ENCODE peak calls at places on chromosomes 16 and 17, in five cellular contexts. One of them, this sample, is unnamed.

GRCh38 chr17:41538565-41538991 is 10.5 kb upstream of the KRT19 start:
- DNase-seq in prostate gland: no peak
- DNase-seq in endothelial cell of umbilical vein: no peak
- DNase-seq in stomach: no peak
- DNase-seq in upper lobe of left lung: no peak
- DNase-seq in this sample: no peak

GRCh38 chr16:22206847-22207714 is 1.0 kb downstream of the EEF2K start:
- DNase-seq in prostate gland: peak; percentile 87
- DNase-seq in endothelial cell of umbilical vein: peak; percentile 83
- DNase-seq in stomach: peak; percentile 88
- DNase-seq in upper lobe of left lung: peak; percentile 92
- DNase-seq in this sample: peak; percentile 82

GRCh38 chr16:87964049-87964448 is 12.8 kb downstream of the BANP start:
- DNase-seq in prostate gland: no peak
- DNase-seq in endothelial cell of umbilical vein: no peak
- DNase-seq in stomach: no peak
- DNase-seq in upper lobe of left lung: no peak
- DNase-seq in this sample: no peak

GRCh38 chr17:48160177-48160967 is 52.8 kb downstream of the SNX11 start:
- DNase-seq in prostate gland: no peak
- DNase-seq in endothelial cell of umbilical vein: no peak
- DNase-seq in stomach: peak; percentile 50
- DNase-seq in upper lobe of left lung: no peak
- DNase-seq in this sample: peak; percentile 33

GRCh38 chr16:53999841-54000240 is 286.7 kb downstream of the IRX3 start:
- DNase-seq in prostate gland: no peak
- DNase-seq in endothelial cell of umbilical vein: no peak
- DNase-seq in stomach: no peak
- DNase-seq in upper lobe of left lung: no peak
- DNase-seq in this sample: no peak

GRCh38 chr16:67552476-67552875 is 9.8 kb upstream of the CTCF start:
- DNase-seq in prostate gland: no peak
- DNase-seq in endothelial cell of umbilical vein: no peak
- DNase-seq in stomach: no peak
- DNase-seq in upper lobe of left lung: no peak
- DNase-seq in this sample: no peak

GRCh38 chr17:27873746-27874145 is 19.4 kb downstream of the LYRM9 start:
- DNase-seq in prostate gland: peak; percentile 44
- DNase-seq in endothelial cell of umbilical vein: no peak
- DNase-seq in stomach: no peak
- DNase-seq in upper lobe of left lung: no peak
- DNase-seq in this sample: no peak

GRCh38 chr16:67421030-67421429 is 4.8 kb upstream of the ZDHHC1 start:
- DNase-seq in prostate gland: no peak
- DNase-seq in endothelial cell of umbilical vein: no peak
- DNase-seq in stomach: no peak
- DNase-seq in upper lobe of left lung: no peak
- DNase-seq in this sample: no peak

GRCh38 chr17:48904428-48904827 is 3.8 kb upstream of the UBE2Z start:
- DNase-seq in prostate gland: no peak
- DNase-seq in endothelial cell of umbilical vein: no peak
- DNase-seq in stomach: no peak
- DNase-seq in upper lobe of left lung: no peak
- DNase-seq in this sample: no peak

GRCh38 chr16:4032768-4033167 is 83.5 kb downstream of the ADCY9 start:
- DNase-seq in prostate gland: peak; percentile 71
- DNase-seq in endothelial cell of umbilical vein: peak; percentile 48
- DNase-seq in stomach: peak; percentile 72
- DNase-seq in upper lobe of left lung: peak; percentile 67
- DNase-seq in this sample: peak; percentile 73

GRCh38 chr16:19479302-19479721 is 42.6 kb downstream of the GDE1 start:
- DNase-seq in prostate gland: no peak
- DNase-seq in endothelial cell of umbilical vein: no peak
- DNase-seq in stomach: no peak
- DNase-seq in upper lobe of left lung: no peak
- DNase-seq in this sample: no peak

GRCh38 chr17:45138911-45139532 is 3.5 kb downstream of the ACBD4 start:
- DNase-seq in prostate gland: no peak
- DNase-seq in endothelial cell of umbilical vein: no peak
- DNase-seq in stomach: no peak
- DNase-seq in upper lobe of left lung: no peak
- DNase-seq in this sample: no peak

GRCh38 chr17:81612172-81612571 is 24.7 kb downstream of the NPLOC4 start:
- DNase-seq in prostate gland: no peak
- DNase-seq in endothelial cell of umbilical vein: no peak
- DNase-seq in stomach: no peak
- DNase-seq in upper lobe of left lung: no peak
- DNase-seq in this sample: no peak

GRCh38 chr16:77376358-77376757 is 58.5 kb downstream of the ADAMTS18 start:
- DNase-seq in prostate gland: no peak
- DNase-seq in endothelial cell of umbilical vein: no peak
- DNase-seq in stomach: no peak
- DNase-seq in upper lobe of left lung: no peak
- DNase-seq in this sample: no peak

GRCh38 chr16:70653809-70654771 is 7.7 kb downstream of the IL34 start:
- DNase-seq in prostate gland: peak; percentile 71
- DNase-seq in endothelial cell of umbilical vein: peak; percentile 95
- DNase-seq in stomach: peak; percentile 77
- DNase-seq in upper lobe of left lung: peak; percentile 72
- DNase-seq in this sample: peak; percentile 87

GRCh38 chr17:80195141-80195540 is 25.0 kb downstream of the SGSH start:
- DNase-seq in prostate gland: no peak
- DNase-seq in endothelial cell of umbilical vein: no peak
- DNase-seq in stomach: no peak
- DNase-seq in upper lobe of left lung: peak; percentile 62
- DNase-seq in this sample: no peak

GRCh38 chr16:74577882-74578366 is 29.0 kb downstream of the GLG1 start:
- DNase-seq in prostate gland: no peak
- DNase-seq in endothelial cell of umbilical vein: peak; percentile 65
- DNase-seq in stomach: no peak
- DNase-seq in upper lobe of left lung: no peak
- DNase-seq in this sample: no peak

GRCh38 chr17:8122923-8123694 is 797 bp downstream of the HES7 start:
- DNase-seq in prostate gland: no peak
- DNase-seq in endothelial cell of umbilical vein: peak; percentile 19
- DNase-seq in stomach: no peak
- DNase-seq in upper lobe of left lung: peak; percentile 87
- DNase-seq in this sample: no peak

GRCh38 chr17:76733618-76733957 is 3.5 kb downstream of the SRSF2 start:
- DNase-seq in prostate gland: no peak
- DNase-seq in endothelial cell of umbilical vein: no peak
- DNase-seq in stomach: no peak
- DNase-seq in upper lobe of left lung: no peak
- DNase-seq in this sample: no peak

GRCh38 chr17:18176152-18176551 is 7.5 kb upstream of the ALKBH5 start:
- DNase-seq in prostate gland: no peak
- DNase-seq in endothelial cell of umbilical vein: no peak
- DNase-seq in stomach: no peak
- DNase-seq in upper lobe of left lung: no peak
- DNase-seq in this sample: no peak

GRCh38 chr16:9395958-9396359 is 304.5 kb downstream of the HAPSTR1 start:
- DNase-seq in prostate gland: no peak
- DNase-seq in endothelial cell of umbilical vein: no peak
- DNase-seq in stomach: no peak
- DNase-seq in upper lobe of left lung: no peak
- DNase-seq in this sample: peak; percentile 17

GRCh38 chr16:53915452-53916160 is 211.7 kb downstream of the FTO start:
- DNase-seq in prostate gland: no peak
- DNase-seq in endothelial cell of umbilical vein: no peak
- DNase-seq in stomach: no peak
- DNase-seq in upper lobe of left lung: no peak
- DNase-seq in this sample: no peak

GRCh38 chr16:87740909-87741424 is 24.8 kb downstream of the KLHDC4 start:
- DNase-seq in prostate gland: no peak
- DNase-seq in endothelial cell of umbilical vein: no peak
- DNase-seq in stomach: no peak
- DNase-seq in upper lobe of left lung: no peak
- DNase-seq in this sample: no peak

GRCh38 chr17:38598536-38598935 is 7.2 kb downstream of the SRCIN1 start:
- DNase-seq in prostate gland: peak; percentile 36
- DNase-seq in endothelial cell of umbilical vein: peak; percentile 11
- DNase-seq in stomach: peak; percentile 82
- DNase-seq in upper lobe of left lung: no peak
- DNase-seq in this sample: peak; percentile 63

GRCh38 chr17:48792033-48792798 is 24.8 kb downstream of the TTLL6 start:
- DNase-seq in prostate gland: no peak
- DNase-seq in endothelial cell of umbilical vein: no peak
- DNase-seq in stomach: no peak
- DNase-seq in upper lobe of left lung: no peak
- DNase-seq in this sample: no peak

GRCh38 chr17:67431210-67432015 is 54.3 kb downstream of the PITPNC1 start:
- DNase-seq in prostate gland: no peak
- DNase-seq in endothelial cell of umbilical vein: peak; percentile 47
- DNase-seq in stomach: no peak
- DNase-seq in upper lobe of left lung: no peak
- DNase-seq in this sample: no peak

DNA sequence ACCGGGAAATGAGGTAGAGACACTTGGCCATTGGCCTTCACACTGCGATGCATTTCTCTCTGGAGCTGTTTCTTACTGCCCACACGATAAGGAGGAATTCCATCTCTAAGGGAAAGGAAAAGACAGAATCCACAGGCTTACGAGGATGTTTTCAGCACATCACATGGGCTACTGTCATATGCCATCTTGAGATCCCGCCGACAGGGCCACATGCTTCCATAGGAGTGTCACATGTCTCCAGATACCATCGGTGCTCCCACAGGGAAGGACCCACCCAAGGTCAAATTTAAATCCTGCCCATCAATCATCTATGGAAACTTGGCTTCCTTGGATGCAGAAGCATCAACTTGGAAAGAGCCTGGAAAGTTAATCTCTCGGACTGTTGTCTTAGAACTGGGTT is 20.0 kb downstream of the AXIN2 start:
- DNase-seq in prostate gland: no peak
- DNase-seq in endothelial cell of umbilical vein: no peak
- DNase-seq in stomach: no peak
- DNase-seq in upper lobe of left lung: no peak
- DNase-seq in this sample: no peak
- H3K4me3 ChIP-seq in prostate gland: no peak overlapping the region
- H3K4me3 ChIP-seq in endothelial cell of umbilical vein: no peak overlapping the region
- H3K4me3 ChIP-seq in stomach: no peak overlapping the region
- H3K4me3 ChIP-seq in upper lobe of left lung: no peak overlapping the region
- H3K4me3 ChIP-seq in this sample: no peak overlapping the region

GRCh38 chr16:85134794-85135153 is 22.5 kb upstream of the CIBAR2 start:
- DNase-seq in prostate gland: no peak
- DNase-seq in endothelial cell of umbilical vein: no peak
- DNase-seq in stomach: no peak
- DNase-seq in upper lobe of left lung: peak; percentile 82
- DNase-seq in this sample: no peak
- H3K4me1 ChIP-seq in prostate gland: peaks cover 5% of the 10 kb centered on the region
- H3K4me1 ChIP-seq in endothelial cell of umbilical vein: peaks cover 39% of the 10 kb centered on the region
- H3K4me1 ChIP-seq in stomach: peaks cover 45% of the 10 kb centered on the region
- H3K4me1 ChIP-seq in upper lobe of left lung: peaks cover 46% of the 10 kb centered on the region
- H3K4me1 ChIP-seq in this sample: peaks cover 22% of the 10 kb centered on the region

GRCh38 chr17:70563301-70563820 is 394.0 kb downstream of the KCNJ2 start:
- DNase-seq in prostate gland: no peak
- DNase-seq in endothelial cell of umbilical vein: peak; percentile 92
- DNase-seq in stomach: no peak
- DNase-seq in upper lobe of left lung: no peak
- DNase-seq in this sample: peak; percentile 10

GRCh38 chr17:70562137-70562536 is 392.8 kb downstream of the KCNJ2 start:
- DNase-seq in prostate gland: no peak
- DNase-seq in endothelial cell of umbilical vein: no peak
- DNase-seq in stomach: no peak
- DNase-seq in upper lobe of left lung: no peak
- DNase-seq in this sample: no peak

GRCh38 chr17:70558821-70559220 is 389.5 kb downstream of the KCNJ2 start:
- DNase-seq in prostate gland: no peak
- DNase-seq in endothelial cell of umbilical vein: peak; percentile 90
- DNase-seq in stomach: no peak
- DNase-seq in upper lobe of left lung: no peak
- DNase-seq in this sample: no peak

GRCh38 chr17:70564006-70564620 is 394.8 kb downstream of the KCNJ2 start:
- DNase-seq in prostate gland: no peak
- DNase-seq in endothelial cell of umbilical vein: peak; percentile 70
- DNase-seq in stomach: no peak
- DNase-seq in upper lobe of left lung: no peak
- DNase-seq in this sample: no peak

DNA sequence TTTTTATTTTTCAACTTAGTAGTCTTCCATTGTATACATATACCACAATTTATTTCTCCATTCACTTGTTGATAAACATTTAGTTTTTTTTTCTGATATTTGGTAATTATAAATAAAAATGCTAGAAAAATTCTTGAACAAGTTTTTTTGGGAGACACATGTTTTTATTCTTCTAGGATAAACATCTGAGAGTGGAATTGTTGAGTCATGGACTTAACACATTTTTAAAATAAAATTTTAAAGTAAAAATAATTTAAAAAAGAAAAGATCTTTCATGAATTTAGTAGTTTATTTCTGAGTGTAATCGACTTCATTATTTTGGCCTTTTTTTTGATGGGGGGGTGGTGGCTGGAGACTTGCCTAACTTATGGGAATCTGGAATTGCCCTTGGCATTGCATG is 391.1 kb downstream of the KCNJ2 start:
- DNase-seq in prostate gland: no peak
- DNase-seq in endothelial cell of umbilical vein: no peak
- DNase-seq in stomach: no peak
- DNase-seq in upper lobe of left lung: no peak
- DNase-seq in this sample: no peak
- TF ChIP-seq POLR2AphosphoS5 in prostate gland: no peak
- TF ChIP-seq POLR2AphosphoS5 in endothelial cell of umbilical vein: no peak
- TF ChIP-seq POLR2AphosphoS5 in stomach: no peak
- TF ChIP-seq POLR2AphosphoS5 in upper lobe of left lung: no peak
- TF ChIP-seq POLR2AphosphoS5 in this sample: no peak

DNA sequence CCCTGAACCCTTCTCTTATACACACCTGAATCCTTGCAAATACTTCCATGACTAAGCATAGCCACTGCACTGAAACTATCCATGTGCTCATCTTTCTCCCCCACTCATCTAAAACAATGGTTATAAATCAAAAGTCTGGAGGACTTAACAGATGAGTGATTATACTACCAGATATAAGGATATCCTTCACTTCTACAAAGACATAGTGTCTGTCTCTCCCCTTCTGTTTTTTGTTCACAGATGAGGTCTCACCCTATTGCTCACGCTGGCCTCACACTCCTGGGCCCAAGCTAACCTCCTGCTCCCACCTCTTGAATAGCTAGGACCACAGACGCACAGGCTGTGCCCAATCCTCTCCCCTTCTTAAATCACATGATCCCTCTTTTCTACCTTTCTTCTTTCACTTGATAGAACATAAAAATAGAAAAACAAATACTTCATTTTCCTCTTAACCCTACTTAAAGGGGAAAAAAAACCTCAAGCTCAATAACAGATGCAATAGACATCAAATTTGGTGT is 19.2 kb downstream of the CEP112 start:
- DNase-seq in prostate gland: no peak
- DNase-seq in endothelial cell of umbilical vein: no peak
- DNase-seq in stomach: no peak
- DNase-seq in upper lobe of left lung: no peak
- DNase-seq in this sample: no peak
- H3K4me3 ChIP-seq in prostate gland: no peak overlapping the region
- H3K4me3 ChIP-seq in endothelial cell of umbilical vein: no peak overlapping the region
- H3K4me3 ChIP-seq in stomach: no peak overlapping the region
- H3K4me3 ChIP-seq in upper lobe of left lung: no peak overlapping the region
- H3K4me3 ChIP-seq in this sample: no peak overlapping the region